ENCODE peak calls at places on chromosomes 6 and 20, in nine cellular contexts. Z, U, D, B, H, S, L, F and J are unnamed samples.

GRCh38 chr20:51540585-51540984 is 1.9 kb downstream of the NFATC2 start:
- DNase-seq in Z (no peak), D (peak; percentile 47), H (no peak), L (no peak), S (no peak), U (no peak), F (no peak), B (no peak), J (peak; percentile 61)

GRCh38 chr20:47502801-47503239 is 1.1 kb downstream of the NCOA3 start:
- DNase-seq in Z (peak; percentile 43), U (peak; percentile 65), L (no peak), D (peak; percentile 35), B (peak; percentile 40), H (no peak), F (no peak), S (peak; percentile 52), J (peak; percentile 77)

GRCh38 chr6:121884056-121884455 is 448.6 kb downstream of the GJA1 start:
- DNase-seq in H (no peak), F (no peak), B (no peak), L (no peak), S (no peak), Z (no peak), D (no peak), U (no peak), J (no peak)

GRCh38 chr20:52760791-52761190 is 211.4 kb upstream of the TSHZ2 start:
- DNase-seq in H (no peak), Z (no peak), L (no peak), B (no peak), F (no peak), D (no peak), S (no peak), U (no peak), J (no peak)

GRCh38 chr20:11350126-11351005 is 567.3 kb upstream of the BTBD3 start:
- DNase-seq in F (no peak), L (no peak), U (no peak), D (no peak), H (no peak), S (no peak), B (no peak), Z (peak; percentile 99), J (peak; percentile 36)

GRCh38 chr6:163571730-163572129 is 157.2 kb downstream of the QKI start:
- DNase-seq in H (no peak), U (no peak), D (no peak), S (no peak), Z (peak; percentile 40), F (no peak), B (no peak), L (no peak), J (no peak)

GRCh38 chr6:110270166-110270565 is 88.0 kb downstream of the METTL24 start:
- DNase-seq in Z (no peak), D (no peak), U (no peak), L (no peak), F (no peak), B (no peak), S (no peak), H (no peak), J (no peak)

GRCh38 chr6:1463751-1464397 is 74.5 kb downstream of the FOXF2 start:
- DNase-seq in L (no peak), F (no peak), H (no peak), S (no peak), B (no peak), D (no peak), U (no peak), Z (no peak), J (no peak)